ENCODE peak calls at places on chromosomes 5 and 9, in five cellular contexts. V is H7, C is ELR, H is adrenal gland, G is kidney. W is an unnamed sample.

GRCh38 chr9:131237931-131238401 is 38.3 kb downstream of the FAM78A start:
- DNase-seq in V (peak; percentile 84), C (peak; percentile 70), H (peak; percentile 33), G (peak; percentile 87), W (peak; percentile 89)

GRCh38 chr9:20526500-20527319 is 95.6 kb downstream of the MLLT3 start:
- DNase-seq in V (no peak), C (no peak), H (no peak), G (no peak), W (no peak)

GRCh38 chr5:161406880-161407279 is 139.6 kb downstream of the GABRB2 start:
- DNase-seq in V (no peak), C (no peak), H (no peak), G (no peak), W (no peak)

GRCh38 chr9:120642129-120642528 is 62.2 kb upstream of the CDK5RAP2 start:
- DNase-seq in V (no peak), C (no peak), H (no peak), G (no peak), W (no peak)

GRCh38 chr5:178428341-178429155 is 161.6 kb downstream of the COL23A1 start:
- DNase-seq in V (peak; percentile 72), C (no peak), H (no peak), G (peak; percentile 81), W (peak; percentile 89)

GRCh38 chr9:108056083-108056804 is 566.7 kb upstream of the KLF4 start:
- DNase-seq in V (no peak), C (peak; percentile 92), H (no peak), G (no peak), W (no peak)

GRCh38 chr9:100087218-100087617 is 11.6 kb downstream of the ERP44 start:
- DNase-seq in V (no peak), C (peak; percentile 70), H (no peak), G (no peak), W (no peak)

GRCh38 chr9:109652971-109653370 is 127.0 kb upstream of the PALM2AKAP2 start:
- DNase-seq in V (peak; percentile 39), C (peak; percentile 65), H (peak; percentile 21), G (no peak), W (no peak)

GRCh38 chr5:130796902-130797301 is 368.2 kb downstream of the HINT1 start:
- DNase-seq in V (no peak), C (no peak), H (no peak), G (no peak), W (no peak)

GRCh38 chr9:2125909-2126308 is 110.8 kb downstream of the SMARCA2 start:
- DNase-seq in V (no peak), C (peak; percentile 12), H (no peak), G (no peak), W (no peak)

GRCh38 chr5:161096006-161096405 is 244.0 kb upstream of the ATP10B start:
- DNase-seq in V (no peak), C (no peak), H (no peak), G (no peak), W (no peak)

GRCh38 chr5:64654184-64654938 is 35.9 kb upstream of the SHISAL2B start:
- DNase-seq in V (no peak), C (no peak), H (no peak), G (no peak), W (no peak)

GRCh38 chr9:99231708-99232107 is 9.6 kb downstream of the SEC61B start:
- DNase-seq in V (peak; percentile 56), C (peak; percentile 45), H (no peak), G (no peak), W (peak; percentile 50)

GRCh38 chr9:121331549-121331948 is 38.5 kb downstream of the STOM start:
- DNase-seq in V (no peak), C (no peak), H (no peak), G (no peak), W (no peak)

GRCh38 chr5:7878381-7878873 is 9.5 kb downstream of the MTRR start:
- DNase-seq in V (no peak), C (peak; percentile 39), H (no peak), G (no peak), W (no peak)

GRCh38 chr9:20815923-20816703 is 132.1 kb downstream of the FOCAD start:
- DNase-seq in V (no peak), C (no peak), H (no peak), G (no peak), W (no peak)

GRCh38 chr5:179129607-179130071 is 69.5 kb downstream of the ZNF354C start:
- DNase-seq in V (no peak), C (no peak), H (no peak), G (peak; percentile 40), W (no peak)

W was measured in right cardiac atrium.